ENCODE peak calls at places on chromosomes 3 and 15, in five cellular contexts. N, L, D, W and V are unnamed samples.

GRCh38 chr3:8847317-8847716 is 77.9 kb upstream of the OXTR start:
- DNase-seq in N (no peak), L (no peak), D (no peak), W (no peak), V (no peak)

GRCh38 chr3:124986153-124987143 is 51.9 kb upstream of the MUC13 start:
- DNase-seq in N (no peak), L (no peak), D (peak; percentile 44), W (peak; percentile 11), V (peak; percentile 34)

GRCh38 chr15:95624616-95625361 is 705.7 kb upstream of the NR2F2 start:
- DNase-seq in N (no peak), L (no peak), D (no peak), W (no peak), V (no peak)

GRCh38 chr3:69531975-69532827 is 146.3 kb upstream of the FRMD4B start:
- DNase-seq in N (no peak), L (no peak), D (no peak), W (no peak), V (no peak)

GRCh38 chr15:60328852-60329443 is 68.8 kb downstream of the ANXA2 start:
- DNase-seq in N (no peak), L (no peak), D (no peak), W (peak; percentile 41), V (no peak)

GRCh38 chr3:1703169-1703568 is 395.5 kb upstream of the CNTN4 start:
- DNase-seq in N (no peak), L (no peak), D (no peak), W (no peak), V (no peak)

GRCh38 chr3:132637590-132637989 is 22.0 kb downstream of the ACAD11 start:
- DNase-seq in N (no peak), L (no peak), D (no peak), W (no peak), V (no peak)

GRCh38 chr3:147038456-147038855 is 367.9 kb downstream of the ZIC4 start:
- DNase-seq in N (no peak), L (no peak), D (no peak), W (no peak), V (no peak)

GRCh38 chr3:126916546-126916945 is 66.4 kb upstream of the PLXNA1 start:
- DNase-seq in N (no peak), L (no peak), D (no peak), W (no peak), V (no peak)

GRCh38 chr3:16309558-16309957 is 44.5 kb downstream of the OXNAD1 start:
- DNase-seq in N (no peak), L (peak; percentile 77), D (no peak), W (peak; percentile 87), V (no peak)

GRCh38 chr3:138078096-138078495 is 37.3 kb downstream of the DZIP1L start:
- DNase-seq in N (no peak), L (no peak), D (no peak), W (no peak), V (no peak)

GRCh38 chr3:118951089-118951488 is 83.6 kb downstream of the IGSF11 start:
- DNase-seq in N (no peak), L (no peak), D (no peak), W (no peak), V (no peak)

GRCh38 chr15:69914960-69915359 is 182.8 kb downstream of the TLE3 start:
- DNase-seq in N (no peak), L (no peak), D (no peak), W (no peak), V (no peak)

GRCh38 chr3:134829716-134830115 is 34.7 kb downstream of the EPHB1 start:
- DNase-seq in N (no peak), L (no peak), D (no peak), W (no peak), V (no peak)

GRCh38 chr3:133531981-133532380 is 41.5 kb upstream of the CDV3 start:
- DNase-seq in N (no peak), L (no peak), D (no peak), W (no peak), V (no peak)

GRCh38 chr3:115836944-115837343 is 213.6 kb downstream of the GAP43 start:
- DNase-seq in N (no peak), L (no peak), D (no peak), W (peak; percentile 1), V (no peak)

GRCh38 chr15:89490550-89491315 is 5.7 kb downstream of the RHCG start:
- DNase-seq in N (no peak), L (no peak), D (no peak), W (no peak), V (no peak)

GRCh38 chr3:188780188-188781147 is 391.3 kb upstream of the TPRG1 start:
- DNase-seq in N (peak; percentile 4), L (no peak), D (no peak), W (no peak), V (no peak)

GRCh38 chr3:15636028-15636709 is 34.6 kb downstream of the BTD start:
- DNase-seq in N (no peak), L (no peak), D (no peak), W (no peak), V (no peak)

GRCh38 chr3:108437439-108437838 is 73.0 kb downstream of the MYH15 start:
- DNase-seq in N (no peak), L (no peak), D (no peak), W (no peak), V (no peak)

GRCh38 chr3:152267319-152267689 is 1.4 kb upstream of the MBNL1 start:
- DNase-seq in N (no peak), L (no peak), D (no peak), W (no peak), V (no peak)

GRCh38 chr15:59410448-59410896 is 27.5 kb upstream of the FAM81A start:
- DNase-seq in N (peak; percentile 31), L (peak; percentile 64), D (no peak), W (no peak), V (no peak)

GRCh38 chr3:44125882-44126281 is 115.8 kb upstream of the TOPAZ1 start:
- DNase-seq in N (no peak), L (no peak), D (no peak), W (no peak), V (no peak)

GRCh38 chr3:33911525-33912322 is 113.3 kb downstream of the PDCD6IP start:
- DNase-seq in N (no peak), L (no peak), D (no peak), W (peak; percentile 77), V (no peak)

GRCh38 chr3:30167511-30168135 is 438.8 kb upstream of the TGFBR2 start:
- DNase-seq in N (no peak), L (no peak), D (no peak), W (no peak), V (no peak)

GRCh38 chr3:146280859-146281258 is 30.0 kb upstream of the PLSCR4 start:
- DNase-seq in N (no peak), L (no peak), D (no peak), W (no peak), V (no peak)

DNA sequence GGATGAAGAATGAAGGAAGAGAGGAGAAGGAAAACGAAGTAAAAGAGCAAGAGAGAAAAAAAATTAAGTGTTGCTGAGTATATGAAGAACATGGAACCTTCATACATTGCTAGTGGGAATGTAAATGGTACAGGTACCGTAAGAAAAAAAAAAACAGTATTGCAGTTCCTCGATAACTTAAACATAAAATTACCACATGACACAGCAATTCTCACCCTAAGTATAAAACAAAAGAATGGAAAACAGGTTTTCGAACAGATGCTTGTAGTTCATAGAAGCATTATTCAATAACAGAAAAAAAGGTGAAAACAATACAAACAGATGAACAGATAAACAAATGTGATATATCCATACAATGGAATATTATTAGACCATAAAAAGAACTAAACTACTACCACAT is 51.6 kb downstream of the SENP7 start:
- DNase-seq in N (no peak), L (no peak), D (no peak), W (no peak), V (no peak)
- TF ChIP-seq ATF2 in N (no peak), L (no peak), D (no peak), W (no peak), V (no peak)

GRCh38 chr3:160987982-160988964 is 116.9 kb downstream of the B3GALNT1 start:
- DNase-seq in N (no peak), L (no peak), D (no peak), W (no peak), V (no peak)

GRCh38 chr3:160981217-160981938 is 123.8 kb downstream of the B3GALNT1 start:
- DNase-seq in N (no peak), L (peak; percentile 31), D (no peak), W (no peak), V (no peak)

GRCh38 chr3:160982497-160982896 is 122.7 kb downstream of the B3GALNT1 start:
- DNase-seq in N (no peak), L (no peak), D (no peak), W (no peak), V (no peak)

GRCh38 chr3:160980740-160981139 is 124.4 kb downstream of the B3GALNT1 start:
- DNase-seq in N (no peak), L (no peak), D (no peak), W (no peak), V (no peak)

DNA sequence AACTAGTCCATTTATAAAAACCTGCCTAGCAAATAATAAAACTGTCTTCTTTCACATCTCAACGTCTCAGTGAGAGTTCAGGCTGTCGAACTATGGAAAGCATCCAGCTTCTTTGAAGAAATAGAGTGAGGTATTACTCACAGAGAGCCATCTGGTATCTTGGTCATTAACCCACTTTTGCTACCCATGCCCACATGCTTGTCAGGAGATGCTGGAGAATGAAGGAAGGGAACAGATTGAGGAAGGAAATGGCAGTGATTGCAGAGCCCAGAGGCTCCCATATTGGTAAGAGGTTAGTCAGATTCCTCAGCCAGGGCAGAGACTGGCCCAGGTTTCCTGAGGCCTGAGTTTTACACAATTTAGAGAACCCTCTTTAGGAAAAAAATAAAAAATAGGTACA is 119.1 kb downstream of the B3GALNT1 start:
- DNase-seq in N (no peak), L (no peak), D (no peak), W (no peak), V (no peak)
- TF ChIP-seq ATF2 in N (no peak), L (no peak), D (no peak), W (no peak), V (no peak)

GRCh38 chr3:122533931-122534334 is 19.2 kb upstream of the KPNA1 start:
- DNase-seq in N (no peak), L (peak; percentile 79), D (no peak), W (peak; percentile 27), V (no peak)
- TF ChIP-seq ATF2 in N (no peak), L (peak; percentile 64), D (no peak), W (no peak), V (no peak)

GRCh38 chr3:45775571-45776290 is 20.6 kb downstream of the SLC6A20 start:
- DNase-seq in N (no peak), L (no peak), D (no peak), W (no peak), V (no peak)

GRCh38 chr3:45777111-45777752 is 19.1 kb downstream of the SLC6A20 start:
- DNase-seq in N (no peak), L (no peak), D (no peak), W (no peak), V (no peak)

GRCh38 chr3:45776291-45776576 is 20.1 kb downstream of the SLC6A20 start:
- DNase-seq in N (no peak), L (no peak), D (no peak), W (no peak), V (no peak)

GRCh38 chr3:45777753-45778386 is 18.5 kb downstream of the SLC6A20 start:
- DNase-seq in N (no peak), L (no peak), D (no peak), W (no peak), V (no peak)

DNA sequence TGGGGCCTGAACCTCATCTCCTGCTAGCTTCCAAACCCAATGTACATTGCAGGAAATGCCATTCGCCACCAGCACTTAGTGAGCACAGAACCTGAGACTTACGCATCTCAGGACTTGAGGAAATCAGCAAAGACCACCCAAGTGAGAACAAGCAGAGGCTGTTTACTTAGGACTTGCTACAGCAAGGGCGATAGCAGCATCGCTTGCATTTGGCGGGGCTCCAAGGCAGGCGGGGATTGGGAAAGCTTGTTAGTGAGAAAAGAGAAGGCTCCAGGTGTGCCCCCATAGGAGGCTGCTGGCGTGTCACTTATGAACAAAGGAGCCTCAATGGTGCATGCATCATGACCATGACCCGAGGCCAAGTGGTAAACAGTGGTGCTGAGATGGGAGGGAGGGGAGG is 19.7 kb downstream of the SLC6A20 start:
- DNase-seq in N (no peak), L (no peak), D (no peak), W (no peak), V (no peak)
- TF ChIP-seq ATF2 in N (no peak), L (no peak), D (no peak), W (no peak), V (no peak)